ENCODE peak calls at places on chromosome 18, in nine cellular contexts. N, F, Z, U, K, P, L, M and Q are unnamed samples.

GRCh38 chr18:59561596-59561995 is 135.6 kb downstream of the CCBE1 start:
- DNase-seq in U (no peak), L (no peak), Z (no peak), M (no peak), P (no peak), K (no peak), N (no peak), F (no peak), Q (no peak)

GRCh38 chr18:51614033-51614432 is 416.6 kb upstream of the MEX3C start:
- DNase-seq in N (peak; percentile 81), L (no peak), F (peak; percentile 69), P (peak; percentile 55), Z (peak; percentile 55), K (no peak), U (no peak), M (no peak), Q (no peak)

GRCh38 chr18:54162431-54162830 is 62.0 kb downstream of the MBD2 start:
- DNase-seq in N (no peak), F (peak; percentile 82), K (no peak), U (no peak), P (no peak), L (no peak), Z (no peak), M (peak; percentile 55), Q (no peak)

GRCh38 chr18:9379118-9379517 is 44.5 kb downstream of the TWSG1 start:
- DNase-seq in Z (no peak), L (no peak), P (no peak), F (no peak), M (no peak), K (no peak), N (no peak), U (no peak), Q (no peak)

GRCh38 chr18:79682896-79683625 is 3.5 kb downstream of the CTDP1 start:
- DNase-seq in P (no peak), N (peak; percentile 26), K (no peak), Z (no peak), F (no peak), M (no peak), L (no peak), U (peak; percentile 40), Q (no peak)

GRCh38 chr18:43129946-43130523 is 14.6 kb upstream of the RIT2 start:
- DNase-seq in L (no peak), F (peak; percentile 29), P (no peak), N (no peak), M (no peak), K (no peak), Z (no peak), U (no peak), Q (no peak)

GRCh38 chr18:24396082-24396623 is 1.5 kb downstream of the OSBPL1A start:
- DNase-seq in U (no peak), F (no peak), L (no peak), Z (no peak), N (no peak), K (no peak), M (no peak), P (no peak), Q (no peak)

GRCh38 chr18:31486165-31486564 is 11.8 kb upstream of the DSG2 start:
- DNase-seq in F (no peak), Z (no peak), N (no peak), U (no peak), L (no peak), P (no peak), K (no peak), M (no peak), Q (no peak)

GRCh38 chr18:58785171-58785805 is 79.4 kb upstream of the ZNF532 start:
- DNase-seq in Z (peak; percentile 61), K (no peak), N (peak; percentile 81), F (peak; percentile 92), U (no peak), M (no peak), L (peak; percentile 12), P (no peak), Q (peak; percentile 32)

GRCh38 chr18:48693006-48693405 is 154.2 kb downstream of the CTIF start:
- DNase-seq in K (no peak), U (no peak), F (no peak), P (no peak), M (no peak), N (no peak), L (no peak), Z (no peak), Q (no peak)
- H3K4me3 ChIP-seq in K (no peak overlapping the region), U (no peak overlapping the region), F (no peak overlapping the region), P (no peak overlapping the region), M (no peak overlapping the region), N (no peak overlapping the region), L (no peak overlapping the region), Z (no peak overlapping the region), Q (no peak overlapping the region)

DNA sequence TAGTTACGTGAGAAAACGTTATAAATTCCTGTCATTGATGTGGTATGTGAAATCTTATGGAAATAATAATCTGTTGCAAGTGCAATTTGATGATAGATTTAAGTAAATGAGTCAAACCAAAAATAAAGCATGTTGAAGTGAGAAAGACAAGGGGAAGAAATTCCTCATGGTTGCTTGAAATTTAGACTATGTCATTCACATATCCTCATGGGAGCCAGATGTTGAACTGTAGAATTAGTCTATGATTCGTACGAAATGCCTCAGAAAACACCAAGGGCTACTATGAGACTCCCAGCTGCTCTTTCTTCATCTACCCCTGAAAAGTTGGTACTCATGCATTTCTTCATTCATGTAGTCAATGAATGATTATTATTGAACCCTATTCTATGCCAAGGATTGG is 55.7 kb downstream of the KLHL14 start:
- DNase-seq in F (no peak), M (no peak), L (no peak), P (no peak), K (no peak), Z (no peak), U (no peak), N (no peak), Q (no peak)
- H3K4me3 ChIP-seq in F (no peak overlapping the region), M (no peak overlapping the region), L (no peak overlapping the region), P (no peak overlapping the region), K (no peak overlapping the region), Z (no peak overlapping the region), U (no peak overlapping the region), N (no peak overlapping the region), Q (no peak overlapping the region)

GRCh38 chr18:61891874-61892273 is 933 bp downstream of the RNF152 start:
- DNase-seq in U (no peak), F (no peak), N (no peak), M (no peak), P (peak; percentile 42), Z (no peak), K (no peak), L (no peak), Q (no peak)
- H3K4me3 ChIP-seq in U (peak overlapping the region; percentile 96), F (no peak overlapping the region), N (peak overlapping the region; percentile 91), M (no peak overlapping the region), P (peak overlapping the region; percentile 69), Z (no peak overlapping the region), K (no peak overlapping the region), L (peak overlapping the region; percentile 97), Q (no peak overlapping the region)

GRCh38 chr18:63206433-63207153 is 113.0 kb downstream of the BCL2 start:
- DNase-seq in K (no peak), N (no peak), F (no peak), Z (no peak), U (no peak), L (no peak), M (no peak), P (no peak), Q (no peak)
- H3K4me3 ChIP-seq in K (no peak overlapping the region), N (no peak overlapping the region), F (no peak overlapping the region), Z (no peak overlapping the region), U (no peak overlapping the region), L (no peak overlapping the region), M (no peak overlapping the region), P (no peak overlapping the region), Q (no peak overlapping the region)

DNA sequence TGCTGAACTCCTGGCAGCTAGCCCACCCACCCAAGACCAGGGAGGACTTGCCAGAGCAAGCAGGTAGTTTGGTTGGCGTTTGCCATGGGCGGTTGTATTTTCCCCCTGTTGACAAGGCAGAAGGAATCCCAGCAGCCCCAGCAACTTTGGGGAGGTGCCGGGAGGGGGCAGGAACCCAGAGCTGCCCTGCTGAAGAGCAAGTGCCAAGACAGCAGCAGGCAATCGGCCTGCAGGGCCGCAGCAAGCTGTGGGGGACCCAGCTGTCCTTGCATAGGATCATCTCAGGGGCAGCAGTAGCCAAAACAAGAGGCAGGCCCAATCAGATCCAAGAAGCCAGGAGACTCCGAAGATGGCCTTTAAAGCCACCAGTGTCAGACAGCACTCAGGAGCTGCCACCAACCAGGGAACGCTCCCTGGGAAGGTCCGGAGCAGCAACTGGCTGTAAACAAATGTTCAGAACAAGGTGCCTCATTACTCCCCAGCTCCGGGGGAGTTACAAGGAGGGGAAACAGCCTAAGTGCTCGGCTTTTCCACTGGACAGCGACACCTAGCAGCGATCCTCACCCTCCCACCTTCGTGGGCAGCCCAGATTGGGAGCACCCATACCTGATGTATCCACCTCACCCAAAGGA is 2.1 kb downstream of the ST8SIA5 start:
- DNase-seq in Z (no peak), P (peak; percentile 41), K (no peak), N (peak; percentile 80), F (no peak), L (no peak), M (no peak), U (no peak), Q (no peak)
- H3K4me3 ChIP-seq in Z (no peak overlapping the region), P (peak overlapping the region; percentile 71), K (no peak overlapping the region), N (no peak overlapping the region), F (no peak overlapping the region), L (no peak overlapping the region), M (no peak overlapping the region), U (no peak overlapping the region), Q (no peak overlapping the region)

DNA sequence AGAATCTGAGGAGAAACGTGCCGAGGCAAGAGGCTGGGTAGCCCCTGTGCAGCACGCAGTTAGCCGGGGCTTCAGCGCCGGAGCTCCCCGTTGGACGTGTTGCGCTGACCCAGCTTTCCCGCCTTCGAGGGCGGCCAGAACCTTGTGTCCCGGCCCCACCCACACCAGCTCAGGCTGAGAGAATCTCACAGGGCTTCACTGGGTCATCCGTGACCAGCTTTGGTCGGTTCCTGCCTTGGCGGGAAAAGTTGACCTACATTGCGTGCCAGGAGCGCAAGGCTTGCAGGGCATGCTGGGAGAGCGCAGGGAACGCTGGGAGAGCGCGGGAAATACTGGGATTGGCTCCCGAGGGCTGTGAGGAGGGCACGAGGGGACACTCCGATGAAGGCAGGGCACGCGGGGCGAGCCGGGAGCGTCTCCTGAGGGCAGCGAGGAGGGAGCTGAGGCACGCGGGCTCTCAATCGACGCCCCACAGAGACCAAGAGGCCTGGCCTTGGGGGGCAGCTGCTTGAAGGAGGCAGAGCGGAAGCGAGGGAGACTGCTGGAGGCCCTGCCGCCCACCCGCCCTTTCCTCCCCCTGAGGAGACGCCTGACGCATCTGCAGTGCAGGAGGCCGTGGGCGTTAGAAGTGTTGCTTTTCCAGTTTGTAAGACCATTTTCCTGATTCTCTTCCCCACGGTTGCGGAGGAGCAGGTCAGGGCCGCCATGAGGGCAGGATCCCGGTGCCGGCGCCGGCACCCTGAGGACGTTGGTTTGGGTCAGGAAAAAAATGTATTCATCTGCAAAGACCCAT is at the start of gene C18orf63:
- DNase-seq in F (no peak), P (no peak), K (no peak), L (no peak), M (no peak), N (no peak), U (no peak), Z (no peak), Q (no peak)
- H3K4me3 ChIP-seq in F (no peak within 1 kb of the TSS), P (no peak within 1 kb of the TSS), K (no peak within 1 kb of the TSS), L (no peak within 1 kb of the TSS), M (no peak within 1 kb of the TSS), N (no peak within 1 kb of the TSS), U (no peak within 1 kb of the TSS), Z (no peak within 1 kb of the TSS), Q (no peak within 1 kb of the TSS)

DNA sequence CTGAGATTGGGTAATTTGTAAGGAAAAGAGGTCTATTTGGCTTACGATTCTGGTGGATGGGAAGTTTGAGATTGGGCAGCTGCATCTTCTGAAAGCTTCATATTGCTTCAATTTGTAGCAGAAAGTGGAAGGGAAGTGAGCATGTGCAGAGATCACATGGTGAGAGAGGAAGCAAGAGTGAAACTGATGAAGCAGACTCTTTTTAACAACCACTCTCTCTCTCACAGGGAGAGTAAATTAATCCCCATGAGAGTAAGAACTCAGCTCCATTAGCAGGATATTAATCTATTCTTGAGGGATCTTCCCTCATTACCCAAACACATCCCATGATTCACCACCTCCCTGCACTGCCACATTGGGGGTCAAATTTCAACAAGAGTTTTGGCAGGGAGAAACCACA is 298.5 kb upstream of the CELF4 start:
- DNase-seq in U (no peak), Z (no peak), K (no peak), P (no peak), F (no peak), L (no peak), M (no peak), N (no peak), Q (no peak)
- H3K4me3 ChIP-seq in U (no peak overlapping the region), Z (no peak overlapping the region), K (no peak overlapping the region), P (no peak overlapping the region), F (no peak overlapping the region), L (no peak overlapping the region), M (no peak overlapping the region), N (no peak overlapping the region), Q (no peak overlapping the region)